ENCODE peak calls at places on chromosome 19, in nine cellular contexts. One of them, this sample, is unnamed.
A peak's percentile ranks its signal among the peaks of the same experiment; 100 is the strongest.

GRCh38 chr19:2255112-2255845 is 938 bp downstream of the JSRP1 start:
- DNase-seq in neural progenitor cell: no peak
- DNase-seq in lower lobe of right lung: no peak
- DNase-seq in cardiac fibroblast: no peak
- DNase-seq in osteocyte: no peak
- DNase-seq in fibroblast of lung: no peak
- DNase-seq in colonic mucosa: no peak
- DNase-seq in tibial nerve: no peak
- DNase-seq in WTC11: peak; percentile 12
- DNase-seq in this sample: peak; percentile 35

GRCh38 chr19:52648336-52648990 is 10.3 kb upstream of the ZNF83 start:
- DNase-seq in lower lobe of right lung: no peak
- DNase-seq in tibial nerve: no peak
- DNase-seq in fibroblast of lung: peak; percentile 85
- DNase-seq in osteocyte: no peak
- DNase-seq in colonic mucosa: no peak
- DNase-seq in cardiac fibroblast: peak; percentile 55
- DNase-seq in neural progenitor cell: no peak
- DNase-seq in WTC11: no peak
- DNase-seq in this sample: no peak

GRCh38 chr19:3047307-3048189 is 14.7 kb downstream of the TLE5 start:
- DNase-seq in WTC11: peak; percentile 82
- DNase-seq in fibroblast of lung: peak; percentile 66
- DNase-seq in cardiac fibroblast: peak; percentile 82
- DNase-seq in colonic mucosa: peak; percentile 95
- DNase-seq in neural progenitor cell: peak; percentile 92
- DNase-seq in tibial nerve: peak; percentile 93
- DNase-seq in lower lobe of right lung: peak; percentile 84
- DNase-seq in osteocyte: no peak
- DNase-seq in this sample: peak; percentile 65

GRCh38 chr19:18098891-18099622 is 1.5 kb downstream of the MAST3 start:
- DNase-seq in tibial nerve: no peak
- DNase-seq in osteocyte: no peak
- DNase-seq in colonic mucosa: no peak
- DNase-seq in lower lobe of right lung: peak; percentile 53
- DNase-seq in neural progenitor cell: peak; percentile 50
- DNase-seq in WTC11: peak; percentile 50
- DNase-seq in cardiac fibroblast: no peak
- DNase-seq in fibroblast of lung: no peak
- DNase-seq in this sample: no peak

GRCh38 chr19:20077791-20078463 is at the start of gene ZNF90:
- DNase-seq in fibroblast of lung: peak; percentile 96
- DNase-seq in tibial nerve: peak; percentile 96
- DNase-seq in cardiac fibroblast: peak; percentile 85
- DNase-seq in osteocyte: peak; percentile 96
- DNase-seq in colonic mucosa: peak; percentile 96
- DNase-seq in lower lobe of right lung: peak; percentile 88
- DNase-seq in WTC11: peak; percentile 95
- DNase-seq in neural progenitor cell: peak; percentile 98
- DNase-seq in this sample: peak; percentile 96

GRCh38 chr19:14517840-14518505 is at the start of gene DNAJB1:
- DNase-seq in fibroblast of lung: peak; percentile 75
- DNase-seq in WTC11: peak; percentile 58
- DNase-seq in colonic mucosa: peak; percentile 87
- DNase-seq in tibial nerve: peak; percentile 69
- DNase-seq in neural progenitor cell: peak; percentile 79
- DNase-seq in osteocyte: peak; percentile 93
- DNase-seq in lower lobe of right lung: peak; percentile 89
- DNase-seq in cardiac fibroblast: peak; percentile 85
- DNase-seq in this sample: peak; percentile 75

GRCh38 chr19:27679399-27679798 is 1533.6 kb downstream of the UQCRFS1 start:
- DNase-seq in colonic mucosa: no peak
- DNase-seq in lower lobe of right lung: no peak
- DNase-seq in neural progenitor cell: no peak
- DNase-seq in cardiac fibroblast: no peak
- DNase-seq in WTC11: no peak
- DNase-seq in tibial nerve: no peak
- DNase-seq in osteocyte: peak; percentile 69
- DNase-seq in fibroblast of lung: no peak
- DNase-seq in this sample: no peak

GRCh38 chr19:16337809-16338469 is 13.3 kb downstream of the KLF2 start:
- DNase-seq in fibroblast of lung: peak; percentile 32
- DNase-seq in osteocyte: no peak
- DNase-seq in WTC11: no peak
- DNase-seq in colonic mucosa: no peak
- DNase-seq in cardiac fibroblast: no peak
- DNase-seq in lower lobe of right lung: no peak
- DNase-seq in neural progenitor cell: no peak
- DNase-seq in tibial nerve: no peak
- DNase-seq in this sample: no peak

GRCh38 chr19:36686365-36687213 is 823 bp upstream of the ZNF567 start:
- DNase-seq in neural progenitor cell: peak; percentile 19
- DNase-seq in lower lobe of right lung: peak; percentile 47
- DNase-seq in cardiac fibroblast: peak; percentile 6
- DNase-seq in fibroblast of lung: no peak
- DNase-seq in tibial nerve: no peak
- DNase-seq in colonic mucosa: no peak
- DNase-seq in WTC11: no peak
- DNase-seq in osteocyte: no peak
- DNase-seq in this sample: peak; percentile 7

GRCh38 chr19:58279042-58279924 is 528 bp downstream of the ZNF8 start:
- DNase-seq in lower lobe of right lung: peak; percentile 76
- DNase-seq in WTC11: peak; percentile 69
- DNase-seq in tibial nerve: peak; percentile 37
- DNase-seq in fibroblast of lung: peak; percentile 78
- DNase-seq in colonic mucosa: peak; percentile 78
- DNase-seq in neural progenitor cell: peak; percentile 82
- DNase-seq in cardiac fibroblast: peak; percentile 86
- DNase-seq in osteocyte: peak; percentile 89
- DNase-seq in this sample: peak; percentile 97

GRCh38 chr19:16588089-16588823 is 16.0 kb upstream of the SLC35E1 start:
- DNase-seq in lower lobe of right lung: no peak
- DNase-seq in tibial nerve: no peak
- DNase-seq in cardiac fibroblast: peak; percentile 47
- DNase-seq in osteocyte: no peak
- DNase-seq in colonic mucosa: peak; percentile 47
- DNase-seq in neural progenitor cell: no peak
- DNase-seq in fibroblast of lung: peak; percentile 50
- DNase-seq in WTC11: no peak
- DNase-seq in this sample: peak; percentile 75

GRCh38 chr19:41887711-41888382 is 4.9 kb downstream of the ARHGEF1 start:
- DNase-seq in lower lobe of right lung: peak; percentile 91
- DNase-seq in neural progenitor cell: no peak
- DNase-seq in fibroblast of lung: peak; percentile 90
- DNase-seq in tibial nerve: no peak
- DNase-seq in osteocyte: no peak
- DNase-seq in colonic mucosa: peak; percentile 70
- DNase-seq in cardiac fibroblast: no peak
- DNase-seq in WTC11: peak; percentile 73
- DNase-seq in this sample: no peak

GRCh38 chr19:39352549-39353285 is 10.5 kb downstream of the SAMD4B start:
- DNase-seq in osteocyte: no peak
- DNase-seq in WTC11: no peak
- DNase-seq in tibial nerve: no peak
- DNase-seq in neural progenitor cell: no peak
- DNase-seq in colonic mucosa: no peak
- DNase-seq in fibroblast of lung: no peak
- DNase-seq in cardiac fibroblast: no peak
- DNase-seq in lower lobe of right lung: no peak
- DNase-seq in this sample: no peak

GRCh38 chr19:29154163-29154562 is 58.8 kb downstream of the UQCRFS1 start:
- DNase-seq in colonic mucosa: no peak
- DNase-seq in WTC11: no peak
- DNase-seq in lower lobe of right lung: no peak
- DNase-seq in tibial nerve: no peak
- DNase-seq in neural progenitor cell: no peak
- DNase-seq in fibroblast of lung: no peak
- DNase-seq in osteocyte: no peak
- DNase-seq in cardiac fibroblast: no peak
- DNase-seq in this sample: no peak

GRCh38 chr19:49113762-49114629 is at the start of gene LIN7B:
- DNase-seq in cardiac fibroblast: peak; percentile 72
- DNase-seq in colonic mucosa: peak; percentile 65
- DNase-seq in osteocyte: peak; percentile 92
- DNase-seq in fibroblast of lung: peak; percentile 43
- DNase-seq in WTC11: peak; percentile 60
- DNase-seq in lower lobe of right lung: peak; percentile 71
- DNase-seq in tibial nerve: no peak
- DNase-seq in neural progenitor cell: peak; percentile 84
- DNase-seq in this sample: peak; percentile 92
- TF ChIP-seq CTCF in cardiac fibroblast: no peak
- TF ChIP-seq CTCF in colonic mucosa: no peak
- TF ChIP-seq CTCF in osteocyte: peak; percentile 55
- TF ChIP-seq CTCF in fibroblast of lung: no peak
- TF ChIP-seq CTCF in WTC11: no peak
- TF ChIP-seq CTCF in lower lobe of right lung: peak; percentile 46
- TF ChIP-seq CTCF in tibial nerve: peak; percentile 56
- TF ChIP-seq CTCF in neural progenitor cell: peak; percentile 40
- TF ChIP-seq CTCF in this sample: peak; percentile 17

GRCh38 chr19:6999938-7000732 is 21.1 kb downstream of the MBD3L2B start:
- DNase-seq in lower lobe of right lung: no peak
- DNase-seq in osteocyte: no peak
- DNase-seq in cardiac fibroblast: no peak
- DNase-seq in colonic mucosa: no peak
- DNase-seq in tibial nerve: no peak
- DNase-seq in neural progenitor cell: no peak
- DNase-seq in WTC11: no peak
- DNase-seq in fibroblast of lung: no peak
- DNase-seq in this sample: no peak

GRCh38 chr19:7007859-7008258 is 13.4 kb downstream of the MBD3L2B start:
- DNase-seq in lower lobe of right lung: no peak
- DNase-seq in osteocyte: no peak
- DNase-seq in fibroblast of lung: no peak
- DNase-seq in cardiac fibroblast: no peak
- DNase-seq in neural progenitor cell: no peak
- DNase-seq in colonic mucosa: no peak
- DNase-seq in tibial nerve: no peak
- DNase-seq in WTC11: no peak
- DNase-seq in this sample: no peak

GRCh38 chr19:7000816-7001215 is 20.4 kb downstream of the MBD3L2B start:
- DNase-seq in WTC11: no peak
- DNase-seq in lower lobe of right lung: no peak
- DNase-seq in cardiac fibroblast: no peak
- DNase-seq in osteocyte: no peak
- DNase-seq in tibial nerve: no peak
- DNase-seq in fibroblast of lung: no peak
- DNase-seq in neural progenitor cell: no peak
- DNase-seq in colonic mucosa: no peak
- DNase-seq in this sample: no peak

GRCh38 chr19:7006305-7006704 is 14.9 kb downstream of the MBD3L2B start:
- DNase-seq in colonic mucosa: no peak
- DNase-seq in WTC11: no peak
- DNase-seq in fibroblast of lung: no peak
- DNase-seq in cardiac fibroblast: no peak
- DNase-seq in tibial nerve: no peak
- DNase-seq in osteocyte: no peak
- DNase-seq in lower lobe of right lung: no peak
- DNase-seq in neural progenitor cell: no peak
- DNase-seq in this sample: peak; percentile 14

GRCh38 chr19:7004313-7004931 is 16.8 kb downstream of the MBD3L2B start:
- DNase-seq in WTC11: no peak
- DNase-seq in colonic mucosa: no peak
- DNase-seq in cardiac fibroblast: no peak
- DNase-seq in neural progenitor cell: peak; percentile 38
- DNase-seq in fibroblast of lung: peak; percentile 12
- DNase-seq in osteocyte: no peak
- DNase-seq in lower lobe of right lung: no peak
- DNase-seq in tibial nerve: no peak
- DNase-seq in this sample: no peak
- TF ChIP-seq CTCF in WTC11: no peak
- TF ChIP-seq CTCF in colonic mucosa: peak; percentile 86
- TF ChIP-seq CTCF in cardiac fibroblast: no peak
- TF ChIP-seq CTCF in neural progenitor cell: peak; percentile 77
- TF ChIP-seq CTCF in fibroblast of lung: no peak
- TF ChIP-seq CTCF in osteocyte: peak; percentile 77
- TF ChIP-seq CTCF in lower lobe of right lung: peak; percentile 81
- TF ChIP-seq CTCF in tibial nerve: no peak
- TF ChIP-seq CTCF in this sample: peak; percentile 72

DNA sequence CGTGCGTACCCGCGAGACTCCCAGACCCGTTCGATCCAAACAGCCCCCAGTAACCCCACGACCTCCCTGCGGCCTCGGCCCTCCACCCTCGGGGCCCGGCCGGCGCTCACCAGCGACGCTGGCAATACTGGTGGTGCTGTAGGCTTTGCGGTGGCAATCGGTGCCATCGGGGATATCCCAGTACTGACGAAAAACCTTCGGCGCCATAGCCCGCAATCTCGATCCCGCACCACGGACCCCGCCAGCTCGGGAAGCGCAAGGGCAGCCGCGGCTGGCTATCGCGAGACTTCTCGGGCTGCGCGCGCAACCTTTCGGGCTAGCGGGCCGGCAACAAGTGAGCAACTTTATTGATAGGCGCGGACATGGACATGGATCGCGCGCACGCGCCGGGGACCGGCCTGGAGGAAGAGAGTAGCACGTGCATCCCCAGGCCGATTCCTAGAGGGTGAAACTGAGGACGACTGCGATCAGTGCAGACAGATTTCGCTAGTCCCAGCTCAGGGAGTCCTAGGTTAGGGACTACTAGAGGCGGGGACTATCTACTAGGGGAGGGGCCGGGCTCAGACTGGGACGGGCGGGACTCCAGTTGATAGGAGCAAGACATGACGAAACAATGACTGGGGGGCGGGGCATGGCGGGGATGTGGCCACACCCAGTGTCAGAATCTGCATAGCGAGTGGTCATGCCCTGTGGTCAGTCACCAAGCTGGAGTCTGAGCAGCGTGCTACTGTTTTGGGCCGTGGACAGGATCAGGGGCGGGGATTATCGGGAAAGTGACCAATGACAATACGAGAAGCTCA is at the start of gene NDUFA11:
- DNase-seq in osteocyte: peak; percentile 99
- DNase-seq in tibial nerve: peak; percentile 99
- DNase-seq in fibroblast of lung: peak; percentile 94
- DNase-seq in cardiac fibroblast: peak; percentile 98
- DNase-seq in colonic mucosa: peak; percentile 100
- DNase-seq in WTC11: peak; percentile 98
- DNase-seq in neural progenitor cell: peak; percentile 97
- DNase-seq in lower lobe of right lung: peak; percentile 99
- DNase-seq in this sample: peak; percentile 98
- TF ChIP-seq CTCF in osteocyte: no peak
- TF ChIP-seq CTCF in tibial nerve: no peak
- TF ChIP-seq CTCF in fibroblast of lung: no peak
- TF ChIP-seq CTCF in cardiac fibroblast: no peak
- TF ChIP-seq CTCF in colonic mucosa: no peak
- TF ChIP-seq CTCF in WTC11: no peak
- TF ChIP-seq CTCF in neural progenitor cell: no peak
- TF ChIP-seq CTCF in lower lobe of right lung: no peak
- TF ChIP-seq CTCF in this sample: no peak

DNA sequence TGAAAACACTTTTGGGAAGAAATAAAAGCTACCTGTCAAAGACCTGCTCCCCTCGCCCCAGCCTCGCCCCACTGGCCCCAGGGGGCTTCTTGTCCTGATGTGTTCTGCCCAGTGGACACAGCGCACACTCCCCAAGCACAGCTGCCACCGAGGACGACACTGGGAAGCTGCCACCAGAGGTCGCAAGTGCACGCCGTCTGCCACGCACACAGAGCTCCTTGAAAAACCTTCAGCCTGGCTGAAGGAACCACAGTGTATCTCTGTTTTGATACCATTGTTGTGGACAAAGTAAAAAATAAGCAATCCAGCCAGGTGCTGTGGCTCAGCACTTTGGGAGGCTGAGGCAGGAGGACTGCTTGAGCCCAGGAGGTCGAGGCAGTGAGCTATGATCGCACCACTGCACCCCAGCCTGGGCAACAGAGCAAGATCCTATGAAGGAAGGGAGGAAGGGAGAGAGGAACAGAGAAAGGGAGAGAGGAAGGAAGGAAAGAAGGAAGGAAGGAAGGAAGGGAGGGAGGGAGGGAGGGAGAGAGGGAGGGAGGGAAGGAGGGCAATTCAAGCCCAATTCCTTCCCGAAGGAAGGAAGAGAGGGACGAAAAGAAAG is 57.3 kb downstream of the CEBPG start:
- DNase-seq in colonic mucosa: peak; percentile 68
- DNase-seq in osteocyte: no peak
- DNase-seq in tibial nerve: no peak
- DNase-seq in fibroblast of lung: peak; percentile 47
- DNase-seq in lower lobe of right lung: peak; percentile 68
- DNase-seq in neural progenitor cell: peak; percentile 83
- DNase-seq in cardiac fibroblast: peak; percentile 70
- DNase-seq in WTC11: peak; percentile 81
- DNase-seq in this sample: peak; percentile 87
- TF ChIP-seq CTCF in colonic mucosa: peak; percentile 65
- TF ChIP-seq CTCF in osteocyte: peak; percentile 82
- TF ChIP-seq CTCF in tibial nerve: peak; percentile 65
- TF ChIP-seq CTCF in fibroblast of lung: peak; percentile 73
- TF ChIP-seq CTCF in lower lobe of right lung: peak; percentile 80
- TF ChIP-seq CTCF in neural progenitor cell: peak; percentile 88
- TF ChIP-seq CTCF in cardiac fibroblast: peak; percentile 88
- TF ChIP-seq CTCF in WTC11: peak; percentile 66
- TF ChIP-seq CTCF in this sample: peak; percentile 90

This sample was measured in BE2C.